ENCODE peak calls at places on chromosomes 12 and 14, in five cellular contexts. One of them, this sample, is unnamed.
A peak's percentile ranks its signal among the peaks of the same experiment; 100 is the strongest.

GRCh38 chr14:98189944-98190343 is 1082.1 kb downstream of the BCL11B start:
- DNase-seq in H4: no peak
- DNase-seq in MV-4-11: no peak
- DNase-seq in activated B cell treated with CpG ODN at 0.5 μM for 24 hours: no peak
- DNase-seq in astrocyte: no peak
- DNase-seq in this sample: no peak

GRCh38 chr12:47818382-47818700 is 1.4 kb downstream of the HDAC7 start:
- DNase-seq in H4: no peak
- DNase-seq in MV-4-11: no peak
- DNase-seq in activated B cell treated with CpG ODN at 0.5 μM for 24 hours: no peak
- DNase-seq in astrocyte: no peak
- DNase-seq in this sample: peak; percentile 70

GRCh38 chr14:59265808-59266207 is 77.3 kb downstream of the DAAM1 start:
- DNase-seq in H4: no peak
- DNase-seq in MV-4-11: no peak
- DNase-seq in activated B cell treated with CpG ODN at 0.5 μM for 24 hours: no peak
- DNase-seq in astrocyte: no peak
- DNase-seq in this sample: peak; percentile 3

GRCh38 chr12:53505555-53506449 is 1.5 kb downstream of the NPFF start:
- DNase-seq in H4: no peak
- DNase-seq in MV-4-11: no peak
- DNase-seq in activated B cell treated with CpG ODN at 0.5 μM for 24 hours: no peak
- DNase-seq in astrocyte: no peak
- DNase-seq in this sample: no peak

GRCh38 chr12:57590536-57590891 is 478 bp upstream of the PIP4K2C start:
- DNase-seq in H4: no peak
- DNase-seq in MV-4-11: no peak
- DNase-seq in activated B cell treated with CpG ODN at 0.5 μM for 24 hours: no peak
- DNase-seq in astrocyte: no peak
- DNase-seq in this sample: no peak

GRCh38 chr12:71846322-71846940 is 6.9 kb downstream of the TBC1D15 start:
- DNase-seq in H4: peak; percentile 29
- DNase-seq in MV-4-11: peak; percentile 35
- DNase-seq in activated B cell treated with CpG ODN at 0.5 μM for 24 hours: no peak
- DNase-seq in astrocyte: peak; percentile 6
- DNase-seq in this sample: peak; percentile 73

GRCh38 chr12:69851976-69852375 is 26.9 kb downstream of the MYRFL start:
- DNase-seq in H4: no peak
- DNase-seq in MV-4-11: no peak
- DNase-seq in activated B cell treated with CpG ODN at 0.5 μM for 24 hours: no peak
- DNase-seq in astrocyte: peak; percentile 59
- DNase-seq in this sample: no peak

GRCh38 chr12:100061814-100062213 is 77.1 kb upstream of the ANKS1B start:
- DNase-seq in H4: no peak
- DNase-seq in MV-4-11: no peak
- DNase-seq in activated B cell treated with CpG ODN at 0.5 μM for 24 hours: no peak
- DNase-seq in astrocyte: peak; percentile 32
- DNase-seq in this sample: no peak

GRCh38 chr12:69679119-69679518 is 20.0 kb downstream of the BEST3 start:
- DNase-seq in H4: no peak
- DNase-seq in MV-4-11: no peak
- DNase-seq in activated B cell treated with CpG ODN at 0.5 μM for 24 hours: no peak
- DNase-seq in astrocyte: no peak
- DNase-seq in this sample: no peak

GRCh38 chr14:76919811-76920571 is 93.8 kb downstream of the LRRC74A start:
- DNase-seq in H4: peak; percentile 88
- DNase-seq in MV-4-11: peak; percentile 48
- DNase-seq in activated B cell treated with CpG ODN at 0.5 μM for 24 hours: no peak
- DNase-seq in astrocyte: peak; percentile 88
- DNase-seq in this sample: no peak

GRCh38 chr14:102335163-102335562 is 15.6 kb downstream of the ZNF839 start:
- DNase-seq in H4: no peak
- DNase-seq in MV-4-11: no peak
- DNase-seq in activated B cell treated with CpG ODN at 0.5 μM for 24 hours: no peak
- DNase-seq in astrocyte: no peak
- DNase-seq in this sample: no peak

GRCh38 chr12:115866909-115867525 is 410.5 kb downstream of the MED13L start:
- DNase-seq in H4: peak; percentile 16
- DNase-seq in MV-4-11: no peak
- DNase-seq in activated B cell treated with CpG ODN at 0.5 μM for 24 hours: no peak
- DNase-seq in astrocyte: no peak
- DNase-seq in this sample: peak; percentile 7

GRCh38 chr14:85934123-85934885 is 404.4 kb downstream of the FLRT2 start:
- DNase-seq in H4: peak; percentile 91
- DNase-seq in MV-4-11: peak; percentile 81
- DNase-seq in activated B cell treated with CpG ODN at 0.5 μM for 24 hours: peak; percentile 27
- DNase-seq in astrocyte: no peak
- DNase-seq in this sample: peak; percentile 97

GRCh38 chr14:75399819-75400678 is 27.8 kb upstream of the JDP2 start:
- DNase-seq in H4: peak; percentile 94
- DNase-seq in MV-4-11: peak; percentile 61
- DNase-seq in activated B cell treated with CpG ODN at 0.5 μM for 24 hours: no peak
- DNase-seq in astrocyte: no peak
- DNase-seq in this sample: no peak

This sample was measured in OCI-M1.